ENCODE peak calls at places on chromosome 4, in nine cellular contexts. R is bronchial epithelial cell; O is ascending aorta; Z is pancreas; K is naive thymus-derived CD4-positive, alpha-beta T cell; D is dorsolateral prefrontal cortex; A is CD4-positive, alpha-beta memory T cell; X is GM23338; U is breast epithelium. C is an unnamed sample.

GRCh38 chr4:137949746-137950145 is 292.4 kb downstream of the SLC7A11 start:
- DNase-seq in R (no peak), O (no peak), Z (no peak), K (no peak), D (no peak), A (no peak), X (no peak), U (no peak), C (no peak)

GRCh38 chr4:164783966-164784365 is 30.0 kb downstream of the SMIM31 start:
- DNase-seq in R (no peak), O (no peak), Z (no peak), K (no peak), D (no peak), A (no peak), X (no peak), U (no peak), C (no peak)

GRCh38 chr4:100581337-100581736 is 63.5 kb upstream of the EMCN start:
- DNase-seq in R (peak), O (no peak), Z (no peak), K (no peak), D (no peak), A (no peak), X (no peak), U (no peak), C (no peak)

GRCh38 chr4:164307262-164307661 is 446.7 kb upstream of the SMIM31 start:
- DNase-seq in R (no peak), O (no peak), Z (no peak), K (no peak), D (no peak), A (no peak), X (peak), U (no peak), C (no peak)

GRCh38 chr4:82403725-82404124 is 26.5 kb downstream of the HNRNPDL start:
- DNase-seq in R (no peak), O (no peak), Z (no peak), K (no peak), D (no peak), A (no peak), X (no peak), U (no peak), C (no peak)

GRCh38 chr4:21888195-21888976 is 60.2 kb downstream of the KCNIP4 start:
- DNase-seq in R (peak), O (no peak), Z (no peak), K (no peak), D (no peak), A (no peak), X (no peak), U (no peak), C (no peak)

GRCh38 chr4:94758141-94758699 is 465 bp downstream of the BMPR1B start:
- DNase-seq in R (peak), O (peak), Z (peak), K (no peak), D (no peak), A (no peak), X (peak), U (no peak), C (no peak)

GRCh38 chr4:7779194-7779768 is 160.4 kb downstream of the AFAP1 start:
- DNase-seq in R (no peak), O (no peak), Z (no peak), K (no peak), D (no peak), A (no peak), X (no peak), U (peak), C (no peak)

GRCh38 chr4:78204176-78204575 is 147.1 kb downstream of the FRAS1 start:
- DNase-seq in R (no peak), O (no peak), Z (no peak), K (no peak), D (no peak), A (no peak), X (no peak), U (no peak), C (no peak)

GRCh38 chr4:182085051-182085480 is 158.1 kb upstream of the TENM3 start:
- DNase-seq in R (no peak), O (no peak), Z (no peak), K (no peak), D (no peak), A (no peak), X (peak), U (no peak), C (no peak)

GRCh38 chr4:85928775-85929585 is 430.9 kb downstream of the MAPK10 start:
- DNase-seq in R (peak), O (no peak), Z (peak), K (no peak), D (no peak), A (no peak), X (no peak), U (no peak), C (no peak)

GRCh38 chr4:76706581-76706980 is 191.4 kb downstream of the SOWAHB start:
- DNase-seq in R (peak), O (no peak), Z (no peak), K (no peak), D (no peak), A (no peak), X (no peak), U (no peak), C (no peak)

GRCh38 chr4:183658362-183659028 is 490 bp downstream of the RWDD4 start:
- DNase-seq in R (peak), O (no peak), Z (peak), K (no peak), D (no peak), A (no peak), X (peak), U (no peak), C (no peak)

GRCh38 chr4:8701101-8702019 is 108.8 kb downstream of the CPZ start:
- DNase-seq in R (no peak), O (no peak), Z (no peak), K (no peak), D (no peak), A (no peak), X (no peak), U (no peak), C (no peak)

GRCh38 chr4:43709443-43709842 is 739.2 kb downstream of the KCTD8 start:
- DNase-seq in R (peak), O (no peak), Z (no peak), K (no peak), D (no peak), A (no peak), X (no peak), U (no peak), C (no peak)

GRCh38 chr4:112127736-112128322 is 17.4 kb upstream of the FAM241A start:
- DNase-seq in R (peak), O (no peak), Z (no peak), K (no peak), D (no peak), A (no peak), X (peak), U (no peak), C (no peak)

GRCh38 chr4:161653697-161654096 is 510.1 kb downstream of the FSTL5 start:
- DNase-seq in R (no peak), O (no peak), Z (no peak), K (no peak), D (no peak), A (no peak), X (no peak), U (no peak), C (no peak)

GRCh38 chr4:53906786-53907185 is 157.6 kb downstream of the CHIC2 start:
- DNase-seq in R (no peak), O (no peak), Z (no peak), K (no peak), D (no peak), A (no peak), X (no peak), U (no peak), C (no peak)
- H3K4me3 ChIP-seq in R (no peak), O (peak), Z (no peak), K (no peak), D (no peak), A (no peak), X (no peak), U (no peak), C (no peak)

GRCh38 chr4:36244257-36245084 is at the start of gene ARAP2:
- DNase-seq in R (peak), O (peak), Z (peak), K (peak), D (peak), A (peak), X (peak), U (peak), C (peak)

GRCh38 chr4:36243355-36244256 is 708 bp downstream of the ARAP2 start:
- DNase-seq in R (peak), O (no peak), Z (no peak), K (no peak), D (peak), A (no peak), X (peak), U (peak), C (no peak)

GRCh38 chr4:36241771-36242170 is 2.5 kb downstream of the ARAP2 start:
- DNase-seq in R (peak), O (no peak), Z (no peak), K (peak), D (no peak), A (peak), X (no peak), U (no peak), C (no peak)

GRCh38 chr4:36237366-36238353 is 6.7 kb downstream of the ARAP2 start:
- DNase-seq in R (no peak), O (no peak), Z (no peak), K (no peak), D (no peak), A (no peak), X (no peak), U (no peak), C (no peak)

GRCh38 chr4:36242629-36243354 is 1.5 kb downstream of the ARAP2 start:
- DNase-seq in R (peak), O (no peak), Z (no peak), K (no peak), D (no peak), A (peak), X (no peak), U (no peak), C (no peak)
- H3K4me3 ChIP-seq in R (peak), O (peak), Z (peak), K (peak), D (peak), A (peak), X (no peak), U (peak), C (peak)

DNA sequence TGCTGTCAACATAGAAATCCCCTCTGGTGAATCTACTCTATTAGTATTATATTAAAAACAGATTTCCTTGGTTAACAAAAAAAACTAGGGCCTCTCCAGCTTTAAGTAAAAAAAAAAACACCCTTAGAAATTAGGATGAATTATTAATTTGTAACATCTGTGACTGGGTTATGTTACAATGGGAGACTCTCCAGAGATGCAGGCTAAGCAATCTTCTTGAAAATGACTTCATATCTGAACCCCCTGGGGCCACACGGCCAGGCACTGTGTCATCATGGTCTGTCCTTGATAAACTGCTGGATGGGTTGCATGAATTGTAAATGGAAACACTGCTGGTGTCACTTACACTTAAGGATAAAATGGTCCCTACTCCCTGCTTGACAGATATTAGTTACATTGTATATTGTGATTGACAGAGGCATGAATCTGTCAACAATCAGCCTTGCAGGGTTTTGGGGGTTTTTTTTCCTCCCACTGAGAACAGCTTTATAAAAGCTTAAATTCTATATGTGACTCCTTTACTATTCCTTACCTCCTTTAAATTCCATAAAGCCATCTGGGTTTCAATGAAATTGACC is 49.1 kb downstream of the PRKG2 start:
- DNase-seq in R (peak), O (no peak), Z (no peak), K (no peak), D (no peak), A (no peak), X (no peak), U (no peak), C (no peak)
- H3K4me3 ChIP-seq in R (no peak), O (no peak), Z (no peak), K (no peak), D (no peak), A (no peak), X (no peak), U (no peak), C (no peak)

GRCh38 chr4:153655928-153656327 is 28.2 kb upstream of the TLR2 start:
- DNase-seq in R (peak), O (peak), Z (no peak), K (no peak), D (no peak), A (no peak), X (no peak), U (no peak), C (no peak)
- H3K4me3 ChIP-seq in R (no peak), O (no peak), Z (no peak), K (no peak), D (no peak), A (no peak), X (no peak), U (no peak), C (no peak)

DNA sequence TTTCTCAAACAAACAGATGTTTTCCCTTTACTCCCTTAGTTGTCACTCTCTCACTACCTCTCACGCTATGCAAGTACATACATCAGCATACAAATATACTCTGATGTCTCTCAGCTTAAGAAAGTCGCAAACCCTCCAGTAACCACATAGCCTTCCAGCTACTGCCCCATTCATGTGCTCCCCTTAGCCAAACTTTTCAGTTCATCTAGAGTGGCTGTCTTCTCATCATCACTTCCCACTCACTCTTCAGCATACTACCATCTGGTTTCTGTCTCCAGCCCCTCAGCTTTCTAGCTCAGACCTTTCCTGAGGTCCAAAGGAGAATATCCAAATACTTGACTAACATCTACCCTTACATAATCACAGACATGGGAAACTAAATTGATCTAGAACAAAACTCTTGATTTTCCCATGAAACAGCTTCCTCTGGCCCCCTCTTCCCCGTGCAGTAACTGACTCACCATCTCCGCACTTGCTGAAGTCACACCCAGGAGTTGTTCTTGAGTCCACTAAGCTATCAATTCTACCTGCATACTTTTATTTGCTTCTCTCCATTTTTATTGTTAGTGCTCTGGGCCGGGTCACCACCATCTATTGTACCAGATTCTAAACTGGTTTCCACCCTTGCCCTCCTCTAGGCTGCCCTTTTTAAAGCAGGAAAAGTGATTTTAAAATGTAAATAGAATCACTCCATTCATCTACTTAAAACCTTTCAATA is 57.2 kb downstream of the CASP6 start:
- DNase-seq in R (no peak), O (no peak), Z (no peak), K (no peak), D (no peak), A (no peak), X (no peak), U (no peak), C (no peak)
- H3K4me3 ChIP-seq in R (no peak), O (no peak), Z (no peak), K (peak), D (no peak), A (no peak), X (no peak), U (no peak), C (peak)

GRCh38 chr4:153143527-153144348 is 60.5 kb upstream of the TRIM2 start:
- DNase-seq in R (no peak), O (no peak), Z (peak), K (no peak), D (no peak), A (no peak), X (peak), U (no peak), C (no peak)

GRCh38 chr4:153141238-153141637 is 63.0 kb upstream of the TRIM2 start:
- DNase-seq in R (no peak), O (no peak), Z (no peak), K (no peak), D (no peak), A (no peak), X (no peak), U (no peak), C (no peak)

GRCh38 chr4:153140294-153140693 is 63.9 kb upstream of the TRIM2 start:
- DNase-seq in R (no peak), O (no peak), Z (no peak), K (no peak), D (no peak), A (no peak), X (no peak), U (no peak), C (no peak)

GRCh38 chr4:153146031-153146430 is 58.2 kb upstream of the TRIM2 start:
- DNase-seq in R (peak), O (no peak), Z (no peak), K (no peak), D (no peak), A (no peak), X (no peak), U (no peak), C (no peak)

GRCh38 chr4:153142700-153143438 is 61.4 kb upstream of the TRIM2 start:
- DNase-seq in R (peak), O (peak), Z (peak), K (peak), D (peak), A (peak), X (peak), U (peak), C (peak)
- H3K4me3 ChIP-seq in R (no peak), O (peak), Z (no peak), K (no peak), D (peak), A (no peak), X (no peak), U (no peak), C (no peak)

GRCh38 chr4:12242354-12242753 is 813.7 kb upstream of the HS3ST1 start:
- DNase-seq in R (no peak), O (no peak), Z (no peak), K (no peak), D (no peak), A (no peak), X (no peak), U (no peak), C (no peak)
- H3K4me3 ChIP-seq in R (no peak), O (no peak), Z (no peak), K (no peak), D (no peak), A (no peak), X (no peak), U (no peak), C (no peak)

GRCh38 chr4:125370478-125370877 is 55.7 kb downstream of the FAT4 start:
- DNase-seq in R (no peak), O (no peak), Z (no peak), K (no peak), D (no peak), A (no peak), X (no peak), U (no peak), C (no peak)

GRCh38 chr4:125368684-125369083 is 53.9 kb downstream of the FAT4 start:
- DNase-seq in R (peak), O (no peak), Z (no peak), K (no peak), D (no peak), A (no peak), X (no peak), U (no peak), C (no peak)

GRCh38 chr4:125369098-125369497 is 54.3 kb downstream of the FAT4 start:
- DNase-seq in R (no peak), O (no peak), Z (no peak), K (no peak), D (no peak), A (no peak), X (no peak), U (no peak), C (no peak)

GRCh38 chr4:125365731-125366130 is 51.0 kb downstream of the FAT4 start:
- DNase-seq in R (no peak), O (no peak), Z (no peak), K (no peak), D (no peak), A (no peak), X (no peak), U (no peak), C (no peak)

DNA sequence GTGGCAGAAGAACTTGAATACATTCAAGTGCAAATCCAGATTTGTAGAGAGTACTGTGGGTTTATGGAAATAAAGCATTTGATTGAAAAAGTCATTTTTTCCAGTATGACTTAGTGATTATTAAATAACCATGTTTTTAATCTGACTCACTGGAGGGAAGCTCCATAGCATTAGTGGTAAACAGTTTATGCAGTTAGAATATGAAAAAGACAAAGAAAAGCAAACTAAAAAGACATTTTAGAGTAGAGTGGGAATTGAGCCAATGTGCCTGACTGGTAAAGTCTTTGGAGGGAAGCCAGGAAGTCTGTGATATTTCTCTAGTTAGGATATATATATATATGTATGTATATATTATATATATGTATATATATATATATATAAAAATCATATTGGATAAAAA is 53.4 kb downstream of the FAT4 start:
- DNase-seq in R (peak), O (no peak), Z (no peak), K (no peak), D (no peak), A (no peak), X (no peak), U (no peak), C (no peak)
- H3K4me3 ChIP-seq in R (no peak), O (peak), Z (no peak), K (no peak), D (peak), A (no peak), X (no peak), U (peak), C (no peak)

GRCh38 chr4:4962928-4963327 is 56.3 kb downstream of the CYTL1 start:
- DNase-seq in R (no peak), O (no peak), Z (no peak), K (no peak), D (no peak), A (no peak), X (no peak), U (no peak), C (no peak)

GRCh38 chr4:4960574-4960973 is 58.7 kb downstream of the CYTL1 start:
- DNase-seq in R (no peak), O (no peak), Z (no peak), K (no peak), D (no peak), A (no peak), X (no peak), U (no peak), C (no peak)

GRCh38 chr4:4961936-4962335 is 57.3 kb downstream of the CYTL1 start:
- DNase-seq in R (no peak), O (no peak), Z (no peak), K (no peak), D (no peak), A (no peak), X (no peak), U (no peak), C (no peak)
- H3K4me3 ChIP-seq in R (no peak), O (no peak), Z (no peak), K (no peak), D (no peak), A (no peak), X (no peak), U (no peak), C (no peak)

GRCh38 chr4:103425406-103425805 is 227.3 kb upstream of the CENPE start:
- DNase-seq in R (no peak), O (no peak), Z (no peak), K (no peak), D (no peak), A (no peak), X (no peak), U (no peak), C (no peak)
- H3K4me3 ChIP-seq in R (no peak), O (no peak), Z (no peak), K (no peak), D (no peak), A (no peak), X (no peak), U (no peak), C (no peak)

C was measured in effector memory CD4-positive, alpha-beta T cell.